ENCODE peak calls at places on chromosomes 11 and 22, in four cellular contexts. One of them, this sample, is unnamed.

GRCh38 chr22:41927813-41928212 is 1.2 kb upstream of the TNFRSF13C start:
- DNase-seq in IMR-90: no peak
- DNase-seq in neuronal stem cell: no peak
- DNase-seq in mesenchymal stem cell: no peak
- DNase-seq in this sample: peak; percentile 22

GRCh38 chr11:34994859-34995258 is 78.4 kb downstream of the PDHX start:
- DNase-seq in IMR-90: no peak
- DNase-seq in neuronal stem cell: no peak
- DNase-seq in mesenchymal stem cell: no peak
- DNase-seq in this sample: no peak

GRCh38 chr11:2725367-2726300 is 25.8 kb upstream of the KCNQ1OT1 start:
- DNase-seq in IMR-90: peak; percentile 26
- DNase-seq in neuronal stem cell: no peak
- DNase-seq in mesenchymal stem cell: no peak
- DNase-seq in this sample: no peak

GRCh38 chr11:117911694-117912093 is 17.5 kb downstream of the TMPRSS13 start:
- DNase-seq in IMR-90: no peak
- DNase-seq in neuronal stem cell: no peak
- DNase-seq in mesenchymal stem cell: no peak
- DNase-seq in this sample: no peak

GRCh38 chr22:42769574-42770447 is 49.1 kb upstream of the A4GALT start:
- DNase-seq in IMR-90: peak; percentile 95
- DNase-seq in neuronal stem cell: no peak
- DNase-seq in mesenchymal stem cell: peak; percentile 89
- DNase-seq in this sample: peak; percentile 19

GRCh38 chr11:133443361-133443760 is 88.9 kb downstream of the OPCML start:
- DNase-seq in IMR-90: no peak
- DNase-seq in neuronal stem cell: no peak
- DNase-seq in mesenchymal stem cell: no peak
- DNase-seq in this sample: no peak

GRCh38 chr11:122360875-122361274 is 244.9 kb upstream of the BLID start:
- DNase-seq in IMR-90: no peak
- DNase-seq in neuronal stem cell: no peak
- DNase-seq in mesenchymal stem cell: no peak
- DNase-seq in this sample: no peak

GRCh38 chr22:45155050-45155840 is 8.5 kb upstream of the NUP50 start:
- DNase-seq in IMR-90: peak; percentile 72
- DNase-seq in neuronal stem cell: no peak
- DNase-seq in mesenchymal stem cell: peak; percentile 94
- DNase-seq in this sample: no peak

GRCh38 chr11:33941637-33942160 is 49.8 kb upstream of the LMO2 start:
- DNase-seq in IMR-90: no peak
- DNase-seq in neuronal stem cell: no peak
- DNase-seq in mesenchymal stem cell: peak; percentile 51
- DNase-seq in this sample: no peak

GRCh38 chr22:40463017-40463631 is 92.7 kb downstream of the SGSM3 start:
- DNase-seq in IMR-90: no peak
- DNase-seq in neuronal stem cell: no peak
- DNase-seq in mesenchymal stem cell: no peak
- DNase-seq in this sample: no peak

GRCh38 chr22:50178871-50179869 is 6.5 kb upstream of the TRABD start:
- DNase-seq in IMR-90: no peak
- DNase-seq in neuronal stem cell: no peak
- DNase-seq in mesenchymal stem cell: no peak
- DNase-seq in this sample: no peak
- H3K36me3 ChIP-seq in IMR-90: peaks cover 2% of the 10 kb centered on the region
- H3K36me3 ChIP-seq in neuronal stem cell: no peaks in the 10 kb centered on the region
- H3K36me3 ChIP-seq in mesenchymal stem cell: no peaks in the 10 kb centered on the region
- H3K36me3 ChIP-seq in this sample: no peaks in the 10 kb centered on the region

DNA sequence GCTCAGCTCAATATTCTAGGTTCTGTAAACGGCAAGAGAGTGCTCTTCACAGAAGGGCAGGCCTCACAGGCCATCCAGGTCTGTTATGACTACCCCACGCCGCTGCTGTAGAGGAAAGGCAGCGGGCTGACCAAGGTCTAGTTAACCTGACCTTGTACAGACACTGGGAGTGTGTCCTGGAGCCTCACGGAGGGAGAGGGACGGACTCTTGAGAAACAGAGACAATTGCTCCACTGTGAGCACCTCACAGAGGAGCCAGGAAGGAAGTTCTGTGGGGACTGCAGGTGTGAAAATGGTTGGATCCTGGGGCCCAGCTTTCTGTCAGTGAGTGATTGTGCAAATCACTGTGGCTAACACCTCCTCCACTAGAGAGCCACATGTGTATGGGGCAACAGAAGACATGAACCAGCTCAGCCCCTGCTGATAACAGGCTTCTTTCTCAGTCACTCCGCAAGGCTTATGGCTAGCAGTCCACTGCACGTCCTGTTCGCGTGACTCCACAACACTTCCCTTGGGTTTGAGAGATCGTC is 31.4 kb upstream of the YPEL1 start:
- DNase-seq in IMR-90: no peak
- DNase-seq in neuronal stem cell: no peak
- DNase-seq in mesenchymal stem cell: no peak
- DNase-seq in this sample: no peak
- H3K9ac ChIP-seq in IMR-90: no peak overlapping the region
- H3K9ac ChIP-seq in neuronal stem cell: no peak overlapping the region
- H3K9ac ChIP-seq in mesenchymal stem cell: no peak overlapping the region
- H3K9ac ChIP-seq in this sample: no peak overlapping the region

GRCh38 chr22:39349967-39350802 is at the start of gene SYNGR1:
- DNase-seq in IMR-90: no peak
- DNase-seq in neuronal stem cell: peak; percentile 49
- DNase-seq in mesenchymal stem cell: no peak
- DNase-seq in this sample: peak; percentile 20
- H3K14ac ChIP-seq in IMR-90: peak within 1 kb of the TSS; percentile 97
- H3K14ac ChIP-seq in neuronal stem cell: peak within 1 kb of the TSS; percentile 97
- H3K14ac ChIP-seq in mesenchymal stem cell: no peak within 1 kb of the TSS
- H3K14ac ChIP-seq in this sample: peak within 1 kb of the TSS; percentile 94

GRCh38 chr11:77117485-77117884 is 10.6 kb upstream of the MYO7A start:
- DNase-seq in IMR-90: no peak
- DNase-seq in neuronal stem cell: no peak
- DNase-seq in mesenchymal stem cell: no peak
- DNase-seq in this sample: no peak
- H3K36me3 ChIP-seq in IMR-90: peaks cover 29% of the 10 kb centered on the region
- H3K36me3 ChIP-seq in neuronal stem cell: peaks cover 95% of the 10 kb centered on the region
- H3K36me3 ChIP-seq in mesenchymal stem cell: peaks cover 65% of the 10 kb centered on the region
- H3K36me3 ChIP-seq in this sample: peaks cover under 1% of the 10 kb centered on the region

GRCh38 chr11:125496465-125496817 is 376 bp upstream of the FEZ1 start:
- DNase-seq in IMR-90: no peak
- DNase-seq in neuronal stem cell: no peak
- DNase-seq in mesenchymal stem cell: no peak
- DNase-seq in this sample: no peak
- H3K9ac ChIP-seq in IMR-90: no peak overlapping the region
- H3K9ac ChIP-seq in neuronal stem cell: no peak overlapping the region
- H3K9ac ChIP-seq in mesenchymal stem cell: peak overlapping the region; percentile 95
- H3K9ac ChIP-seq in this sample: no peak overlapping the region

GRCh38 chr11:75470681-75471080 is 37.7 kb upstream of the KLHL35 start:
- DNase-seq in IMR-90: no peak
- DNase-seq in neuronal stem cell: no peak
- DNase-seq in mesenchymal stem cell: no peak
- DNase-seq in this sample: no peak

GRCh38 chr11:75473684-75474083 is 40.7 kb upstream of the KLHL35 start:
- DNase-seq in IMR-90: no peak
- DNase-seq in neuronal stem cell: no peak
- DNase-seq in mesenchymal stem cell: no peak
- DNase-seq in this sample: no peak

GRCh38 chr11:75469785-75470405 is 36.9 kb upstream of the KLHL35 start:
- DNase-seq in IMR-90: no peak
- DNase-seq in neuronal stem cell: no peak
- DNase-seq in mesenchymal stem cell: no peak
- DNase-seq in this sample: no peak

GRCh38 chr11:75472081-75472732 is 39.2 kb upstream of the KLHL35 start:
- DNase-seq in IMR-90: no peak
- DNase-seq in neuronal stem cell: no peak
- DNase-seq in mesenchymal stem cell: no peak
- DNase-seq in this sample: no peak

GRCh38 chr11:75471134-75471943 is 38.3 kb upstream of the KLHL35 start:
- DNase-seq in IMR-90: no peak
- DNase-seq in neuronal stem cell: no peak
- DNase-seq in mesenchymal stem cell: no peak
- DNase-seq in this sample: no peak
- H3K14ac ChIP-seq in IMR-90: no peak overlapping the region
- H3K14ac ChIP-seq in neuronal stem cell: no peak overlapping the region
- H3K14ac ChIP-seq in mesenchymal stem cell: no peak overlapping the region
- H3K14ac ChIP-seq in this sample: no peak overlapping the region

DNA sequence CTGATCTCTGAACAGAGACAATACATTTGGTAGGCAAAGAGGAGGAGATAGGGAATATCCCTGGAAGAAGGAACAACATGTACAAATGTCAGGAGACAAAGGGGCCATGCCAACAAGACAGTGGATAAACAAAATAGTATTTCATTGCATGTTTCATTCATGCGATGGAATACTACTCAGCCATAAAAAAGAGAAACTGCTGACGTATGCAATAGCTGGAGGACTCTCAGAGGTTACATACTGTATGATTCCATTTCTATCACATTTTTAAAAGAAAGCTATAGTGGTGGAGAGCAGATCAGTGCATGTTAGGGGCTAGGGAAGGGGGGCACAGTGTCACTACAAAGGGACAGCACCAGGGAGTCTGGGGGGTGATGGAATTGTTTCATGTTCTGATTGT is 572.9 kb upstream of the CADM1 start:
- DNase-seq in IMR-90: no peak
- DNase-seq in neuronal stem cell: no peak
- DNase-seq in mesenchymal stem cell: no peak
- DNase-seq in this sample: no peak
- H3K36me3 ChIP-seq in IMR-90: no peaks in the 10 kb centered on the region
- H3K36me3 ChIP-seq in neuronal stem cell: no peaks in the 10 kb centered on the region
- H3K36me3 ChIP-seq in mesenchymal stem cell: no peaks in the 10 kb centered on the region
- H3K36me3 ChIP-seq in this sample: no peaks in the 10 kb centered on the region

This sample was measured in trophoblast cell.